ENCODE peak calls at places on chromosomes 16 and 17, in seven cellular contexts. One of them, this sample, is unnamed.

GRCh38 chr17:74276561-74277009 is 2.6 kb downstream of the DNAI2 start:
- DNase-seq in activated CD4-positive, alpha-beta memory T cell treated with anti-CD3 and anti-CD28 coated beads, Interleukin-2, amount 10 ng/mL, durations not matched to agents 7 days and 5 days: no peak
- DNase-seq in aorta: no peak
- DNase-seq in GF-D8: no peak
- DNase-seq in D341Med: no peak
- DNase-seq in CD4-positive, alpha-beta memory T cell: no peak
- DNase-seq in SHP77: no peak
- DNase-seq in this sample: no peak

GRCh38 chr17:69581061-69581955 is 166.8 kb downstream of the MAP2K6 start:
- DNase-seq in activated CD4-positive, alpha-beta memory T cell treated with anti-CD3 and anti-CD28 coated beads, Interleukin-2, amount 10 ng/mL, durations not matched to agents 7 days and 5 days: no peak
- DNase-seq in aorta: no peak
- DNase-seq in GF-D8: no peak
- DNase-seq in D341Med: no peak
- DNase-seq in CD4-positive, alpha-beta memory T cell: peak; percentile 29
- DNase-seq in SHP77: no peak
- DNase-seq in this sample: no peak

GRCh38 chr17:17906418-17907215 is 65.6 kb downstream of the TOM1L2 start:
- DNase-seq in activated CD4-positive, alpha-beta memory T cell treated with anti-CD3 and anti-CD28 coated beads, Interleukin-2, amount 10 ng/mL, durations not matched to agents 7 days and 5 days: no peak
- DNase-seq in aorta: no peak
- DNase-seq in GF-D8: no peak
- DNase-seq in D341Med: no peak
- DNase-seq in CD4-positive, alpha-beta memory T cell: no peak
- DNase-seq in SHP77: no peak
- DNase-seq in this sample: no peak

GRCh38 chr16:10916534-10916933 is 25.7 kb downstream of the DEXI start:
- DNase-seq in activated CD4-positive, alpha-beta memory T cell treated with anti-CD3 and anti-CD28 coated beads, Interleukin-2, amount 10 ng/mL, durations not matched to agents 7 days and 5 days: no peak
- DNase-seq in aorta: no peak
- DNase-seq in GF-D8: no peak
- DNase-seq in D341Med: no peak
- DNase-seq in CD4-positive, alpha-beta memory T cell: no peak
- DNase-seq in SHP77: no peak
- DNase-seq in this sample: no peak

GRCh38 chr17:4199818-4200402 is 56.9 kb downstream of the CYB5D2 start:
- DNase-seq in activated CD4-positive, alpha-beta memory T cell treated with anti-CD3 and anti-CD28 coated beads, Interleukin-2, amount 10 ng/mL, durations not matched to agents 7 days and 5 days: peak; percentile 43
- DNase-seq in aorta: no peak
- DNase-seq in GF-D8: no peak
- DNase-seq in D341Med: peak; percentile 57
- DNase-seq in CD4-positive, alpha-beta memory T cell: peak; percentile 39
- DNase-seq in SHP77: peak; percentile 27
- DNase-seq in this sample: no peak

GRCh38 chr16:85987750-85988078 is 88.8 kb downstream of the IRF8 start:
- DNase-seq in activated CD4-positive, alpha-beta memory T cell treated with anti-CD3 and anti-CD28 coated beads, Interleukin-2, amount 10 ng/mL, durations not matched to agents 7 days and 5 days: no peak
- DNase-seq in aorta: no peak
- DNase-seq in GF-D8: no peak
- DNase-seq in D341Med: no peak
- DNase-seq in CD4-positive, alpha-beta memory T cell: peak; percentile 12
- DNase-seq in SHP77: no peak
- DNase-seq in this sample: no peak

GRCh38 chr17:61739002-61739401 is 124.3 kb downstream of the BRIP1 start:
- DNase-seq in activated CD4-positive, alpha-beta memory T cell treated with anti-CD3 and anti-CD28 coated beads, Interleukin-2, amount 10 ng/mL, durations not matched to agents 7 days and 5 days: no peak
- DNase-seq in aorta: no peak
- DNase-seq in GF-D8: no peak
- DNase-seq in D341Med: no peak
- DNase-seq in CD4-positive, alpha-beta memory T cell: no peak
- DNase-seq in SHP77: no peak
- DNase-seq in this sample: no peak

GRCh38 chr16:10172848-10173655 is 9.2 kb downstream of the GRIN2A start:
- DNase-seq in activated CD4-positive, alpha-beta memory T cell treated with anti-CD3 and anti-CD28 coated beads, Interleukin-2, amount 10 ng/mL, durations not matched to agents 7 days and 5 days: no peak
- DNase-seq in aorta: no peak
- DNase-seq in GF-D8: no peak
- DNase-seq in D341Med: no peak
- DNase-seq in CD4-positive, alpha-beta memory T cell: no peak
- DNase-seq in SHP77: no peak
- DNase-seq in this sample: no peak

GRCh38 chr17:82520041-82520910 is 744 bp downstream of the FOXK2 start:
- DNase-seq in activated CD4-positive, alpha-beta memory T cell treated with anti-CD3 and anti-CD28 coated beads, Interleukin-2, amount 10 ng/mL, durations not matched to agents 7 days and 5 days: peak; percentile 41
- DNase-seq in aorta: peak; percentile 56
- DNase-seq in GF-D8: peak; percentile 14
- DNase-seq in D341Med: peak; percentile 82
- DNase-seq in CD4-positive, alpha-beta memory T cell: peak; percentile 48
- DNase-seq in SHP77: no peak
- DNase-seq in this sample: no peak

GRCh38 chr17:15273141-15273793 is 8.1 kb upstream of the PMP22 start:
- DNase-seq in activated CD4-positive, alpha-beta memory T cell treated with anti-CD3 and anti-CD28 coated beads, Interleukin-2, amount 10 ng/mL, durations not matched to agents 7 days and 5 days: no peak
- DNase-seq in aorta: no peak
- DNase-seq in GF-D8: no peak
- DNase-seq in D341Med: no peak
- DNase-seq in CD4-positive, alpha-beta memory T cell: no peak
- DNase-seq in SHP77: no peak
- DNase-seq in this sample: no peak

GRCh38 chr16:88719267-88719932 is 13.1 kb downstream of the CTU2 start:
- DNase-seq in activated CD4-positive, alpha-beta memory T cell treated with anti-CD3 and anti-CD28 coated beads, Interleukin-2, amount 10 ng/mL, durations not matched to agents 7 days and 5 days: no peak
- DNase-seq in aorta: no peak
- DNase-seq in GF-D8: no peak
- DNase-seq in D341Med: no peak
- DNase-seq in CD4-positive, alpha-beta memory T cell: no peak
- DNase-seq in SHP77: no peak
- DNase-seq in this sample: no peak

GRCh38 chr17:31061678-31062077 is 33.1 kb upstream of the NF1 start:
- DNase-seq in activated CD4-positive, alpha-beta memory T cell treated with anti-CD3 and anti-CD28 coated beads, Interleukin-2, amount 10 ng/mL, durations not matched to agents 7 days and 5 days: no peak
- DNase-seq in aorta: no peak
- DNase-seq in GF-D8: no peak
- DNase-seq in D341Med: peak; percentile 50
- DNase-seq in CD4-positive, alpha-beta memory T cell: no peak
- DNase-seq in SHP77: no peak
- DNase-seq in this sample: no peak

GRCh38 chr17:65557349-65558310 is 3.8 kb downstream of the AXIN2 start:
- DNase-seq in activated CD4-positive, alpha-beta memory T cell treated with anti-CD3 and anti-CD28 coated beads, Interleukin-2, amount 10 ng/mL, durations not matched to agents 7 days and 5 days: peak; percentile 29
- DNase-seq in aorta: no peak
- DNase-seq in GF-D8: no peak
- DNase-seq in D341Med: no peak
- DNase-seq in CD4-positive, alpha-beta memory T cell: peak; percentile 53
- DNase-seq in SHP77: no peak
- DNase-seq in this sample: no peak

GRCh38 chr16:73616186-73616585 is 568.3 kb upstream of the ZFHX3 start:
- DNase-seq in activated CD4-positive, alpha-beta memory T cell treated with anti-CD3 and anti-CD28 coated beads, Interleukin-2, amount 10 ng/mL, durations not matched to agents 7 days and 5 days: no peak
- DNase-seq in aorta: no peak
- DNase-seq in GF-D8: no peak
- DNase-seq in D341Med: no peak
- DNase-seq in CD4-positive, alpha-beta memory T cell: no peak
- DNase-seq in SHP77: no peak
- DNase-seq in this sample: no peak

GRCh38 chr16:11425140-11425539 is 79.9 kb downstream of the RMI2 start:
- DNase-seq in activated CD4-positive, alpha-beta memory T cell treated with anti-CD3 and anti-CD28 coated beads, Interleukin-2, amount 10 ng/mL, durations not matched to agents 7 days and 5 days: no peak
- DNase-seq in aorta: no peak
- DNase-seq in GF-D8: no peak
- DNase-seq in D341Med: no peak
- DNase-seq in CD4-positive, alpha-beta memory T cell: no peak
- DNase-seq in SHP77: no peak
- DNase-seq in this sample: no peak

GRCh38 chr17:76934561-76935320 is 66.5 kb downstream of the MGAT5B start:
- DNase-seq in activated CD4-positive, alpha-beta memory T cell treated with anti-CD3 and anti-CD28 coated beads, Interleukin-2, amount 10 ng/mL, durations not matched to agents 7 days and 5 days: no peak
- DNase-seq in aorta: no peak
- DNase-seq in GF-D8: no peak
- DNase-seq in D341Med: no peak
- DNase-seq in CD4-positive, alpha-beta memory T cell: no peak
- DNase-seq in SHP77: no peak
- DNase-seq in this sample: no peak

GRCh38 chr16:2054543-2055245 is 6.9 kb downstream of the TSC2 start:
- DNase-seq in activated CD4-positive, alpha-beta memory T cell treated with anti-CD3 and anti-CD28 coated beads, Interleukin-2, amount 10 ng/mL, durations not matched to agents 7 days and 5 days: no peak
- DNase-seq in aorta: no peak
- DNase-seq in GF-D8: no peak
- DNase-seq in D341Med: no peak
- DNase-seq in CD4-positive, alpha-beta memory T cell: no peak
- DNase-seq in SHP77: no peak
- DNase-seq in this sample: peak; percentile 60

GRCh38 chr16:46748775-46749705 is 896 bp upstream of the MYLK3 start:
- DNase-seq in activated CD4-positive, alpha-beta memory T cell treated with anti-CD3 and anti-CD28 coated beads, Interleukin-2, amount 10 ng/mL, durations not matched to agents 7 days and 5 days: no peak
- DNase-seq in aorta: no peak
- DNase-seq in GF-D8: no peak
- DNase-seq in D341Med: no peak
- DNase-seq in CD4-positive, alpha-beta memory T cell: no peak
- DNase-seq in SHP77: peak; percentile 73
- DNase-seq in this sample: no peak

GRCh38 chr17:83118071-83118841 is 38.8 kb downstream of the METRNL start:
- DNase-seq in activated CD4-positive, alpha-beta memory T cell treated with anti-CD3 and anti-CD28 coated beads, Interleukin-2, amount 10 ng/mL, durations not matched to agents 7 days and 5 days: no peak
- DNase-seq in aorta: peak; percentile 31
- DNase-seq in GF-D8: no peak
- DNase-seq in D341Med: no peak
- DNase-seq in CD4-positive, alpha-beta memory T cell: no peak
- DNase-seq in SHP77: no peak
- DNase-seq in this sample: no peak

GRCh38 chr16:81401035-81401950 is 43.3 kb upstream of the CMIP start:
- DNase-seq in activated CD4-positive, alpha-beta memory T cell treated with anti-CD3 and anti-CD28 coated beads, Interleukin-2, amount 10 ng/mL, durations not matched to agents 7 days and 5 days: no peak
- DNase-seq in aorta: no peak
- DNase-seq in GF-D8: no peak
- DNase-seq in D341Med: no peak
- DNase-seq in CD4-positive, alpha-beta memory T cell: no peak
- DNase-seq in SHP77: no peak
- DNase-seq in this sample: no peak

GRCh38 chr16:9248162-9248561 is 156.7 kb downstream of the HAPSTR1 start:
- DNase-seq in activated CD4-positive, alpha-beta memory T cell treated with anti-CD3 and anti-CD28 coated beads, Interleukin-2, amount 10 ng/mL, durations not matched to agents 7 days and 5 days: no peak
- DNase-seq in aorta: no peak
- DNase-seq in GF-D8: no peak
- DNase-seq in D341Med: no peak
- DNase-seq in CD4-positive, alpha-beta memory T cell: no peak
- DNase-seq in SHP77: no peak
- DNase-seq in this sample: no peak

GRCh38 chr17:41680426-41681040 is 8.2 kb upstream of the EIF1 start:
- DNase-seq in activated CD4-positive, alpha-beta memory T cell treated with anti-CD3 and anti-CD28 coated beads, Interleukin-2, amount 10 ng/mL, durations not matched to agents 7 days and 5 days: no peak
- DNase-seq in aorta: no peak
- DNase-seq in GF-D8: no peak
- DNase-seq in D341Med: peak; percentile 36
- DNase-seq in CD4-positive, alpha-beta memory T cell: no peak
- DNase-seq in SHP77: peak; percentile 74
- DNase-seq in this sample: no peak

GRCh38 chr16:67199011-67199807 is at the start of gene ELMO3:
- DNase-seq in activated CD4-positive, alpha-beta memory T cell treated with anti-CD3 and anti-CD28 coated beads, Interleukin-2, amount 10 ng/mL, durations not matched to agents 7 days and 5 days: no peak
- DNase-seq in aorta: no peak
- DNase-seq in GF-D8: no peak
- DNase-seq in D341Med: no peak
- DNase-seq in CD4-positive, alpha-beta memory T cell: no peak
- DNase-seq in SHP77: no peak
- DNase-seq in this sample: no peak

GRCh38 chr17:35730400-35731005 is 936 bp upstream of the RASL10B start:
- DNase-seq in activated CD4-positive, alpha-beta memory T cell treated with anti-CD3 and anti-CD28 coated beads, Interleukin-2, amount 10 ng/mL, durations not matched to agents 7 days and 5 days: no peak
- DNase-seq in aorta: no peak
- DNase-seq in GF-D8: no peak
- DNase-seq in D341Med: no peak
- DNase-seq in CD4-positive, alpha-beta memory T cell: no peak
- DNase-seq in SHP77: no peak
- DNase-seq in this sample: no peak

This sample was measured in NCI-H187 treated with DMSO at 0.1 percent for 48 hours.